ENCODE peak calls at places on chromosomes 13 and 19, in eight cellular contexts. One of them, this sample, is unnamed.

GRCh38 chr13:113447596-113447995 is 5.7 kb downstream of the ADPRHL1 start:
- DNase-seq in GM12865: no peak
- DNase-seq in AG10803: no peak
- DNase-seq in spleen: no peak
- DNase-seq in fibroblast of the aortic adventitia: no peak
- DNase-seq in kidney epithelial cell: no peak
- DNase-seq in neural progenitor cell: no peak
- DNase-seq in AG04450: no peak
- DNase-seq in this sample: no peak

GRCh38 chr13:20035130-20035529 is 76.6 kb downstream of the ZMYM2 start:
- DNase-seq in GM12865: no peak
- DNase-seq in AG10803: no peak
- DNase-seq in spleen: no peak
- DNase-seq in fibroblast of the aortic adventitia: peak
- DNase-seq in kidney epithelial cell: no peak
- DNase-seq in neural progenitor cell: no peak
- DNase-seq in AG04450: no peak
- DNase-seq in this sample: peak

GRCh38 chr19:42076375-42076944 is 494 bp downstream of the ZNF574 start:
- DNase-seq in GM12865: peak
- DNase-seq in AG10803: no peak
- DNase-seq in spleen: no peak
- DNase-seq in fibroblast of the aortic adventitia: no peak
- DNase-seq in kidney epithelial cell: no peak
- DNase-seq in neural progenitor cell: no peak
- DNase-seq in AG04450: no peak
- DNase-seq in this sample: no peak

GRCh38 chr13:26923824-26924605 is 163.4 kb upstream of the GPR12 start:
- DNase-seq in GM12865: no peak
- DNase-seq in AG10803: peak
- DNase-seq in spleen: no peak
- DNase-seq in fibroblast of the aortic adventitia: peak
- DNase-seq in kidney epithelial cell: no peak
- DNase-seq in neural progenitor cell: no peak
- DNase-seq in AG04450: no peak
- DNase-seq in this sample: peak

GRCh38 chr19:58395979-58396627 is 647 bp downstream of the RNF225 start:
- DNase-seq in GM12865: no peak
- DNase-seq in AG10803: no peak
- DNase-seq in spleen: no peak
- DNase-seq in fibroblast of the aortic adventitia: no peak
- DNase-seq in kidney epithelial cell: no peak
- DNase-seq in neural progenitor cell: peak
- DNase-seq in AG04450: no peak
- DNase-seq in this sample: peak

GRCh38 chr19:1336079-1336684 is 47.5 kb upstream of the NDUFS7 start:
- DNase-seq in GM12865: peak
- DNase-seq in AG10803: no peak
- DNase-seq in spleen: no peak
- DNase-seq in fibroblast of the aortic adventitia: no peak
- DNase-seq in kidney epithelial cell: no peak
- DNase-seq in neural progenitor cell: no peak
- DNase-seq in AG04450: no peak
- DNase-seq in this sample: no peak

GRCh38 chr19:13169769-13170168 is 19.6 kb downstream of the IER2 start:
- DNase-seq in GM12865: no peak
- DNase-seq in AG10803: peak
- DNase-seq in spleen: no peak
- DNase-seq in fibroblast of the aortic adventitia: peak
- DNase-seq in kidney epithelial cell: no peak
- DNase-seq in neural progenitor cell: no peak
- DNase-seq in AG04450: no peak
- DNase-seq in this sample: no peak

GRCh38 chr13:101490400-101491015 is 38.0 kb downstream of the ITGBL1 start:
- DNase-seq in GM12865: no peak
- DNase-seq in AG10803: peak
- DNase-seq in spleen: no peak
- DNase-seq in fibroblast of the aortic adventitia: no peak
- DNase-seq in kidney epithelial cell: no peak
- DNase-seq in neural progenitor cell: peak
- DNase-seq in AG04450: no peak
- DNase-seq in this sample: no peak

GRCh38 chr19:7698583-7698982 is 3.3 kb downstream of the FCER2 start:
- DNase-seq in GM12865: no peak
- DNase-seq in AG10803: no peak
- DNase-seq in spleen: peak
- DNase-seq in fibroblast of the aortic adventitia: no peak
- DNase-seq in kidney epithelial cell: no peak
- DNase-seq in neural progenitor cell: no peak
- DNase-seq in AG04450: no peak
- DNase-seq in this sample: no peak

GRCh38 chr13:41564046-41564445 is 106.7 kb downstream of the RGCC start:
- DNase-seq in GM12865: no peak
- DNase-seq in AG10803: no peak
- DNase-seq in spleen: no peak
- DNase-seq in fibroblast of the aortic adventitia: peak
- DNase-seq in kidney epithelial cell: no peak
- DNase-seq in neural progenitor cell: no peak
- DNase-seq in AG04450: no peak
- DNase-seq in this sample: peak

GRCh38 chr13:111219306-111219705 is 101.1 kb upstream of the TEX29 start:
- DNase-seq in GM12865: no peak
- DNase-seq in AG10803: peak
- DNase-seq in spleen: no peak
- DNase-seq in fibroblast of the aortic adventitia: peak
- DNase-seq in kidney epithelial cell: peak
- DNase-seq in neural progenitor cell: no peak
- DNase-seq in AG04450: peak
- DNase-seq in this sample: peak

GRCh38 chr13:99900960-99901359 is 70.6 kb downstream of the ZIC5 start:
- DNase-seq in GM12865: no peak
- DNase-seq in AG10803: no peak
- DNase-seq in spleen: no peak
- DNase-seq in fibroblast of the aortic adventitia: no peak
- DNase-seq in kidney epithelial cell: no peak
- DNase-seq in neural progenitor cell: no peak
- DNase-seq in AG04450: no peak
- DNase-seq in this sample: no peak

GRCh38 chr19:40088299-40089047 is 2.3 kb downstream of the ZNF780A start:
- DNase-seq in GM12865: no peak
- DNase-seq in AG10803: no peak
- DNase-seq in spleen: no peak
- DNase-seq in fibroblast of the aortic adventitia: no peak
- DNase-seq in kidney epithelial cell: no peak
- DNase-seq in neural progenitor cell: no peak
- DNase-seq in AG04450: no peak
- DNase-seq in this sample: no peak

GRCh38 chr13:23778879-23779278 is 110.3 kb downstream of the MIPEP start:
- DNase-seq in GM12865: no peak
- DNase-seq in AG10803: peak
- DNase-seq in spleen: no peak
- DNase-seq in fibroblast of the aortic adventitia: no peak
- DNase-seq in kidney epithelial cell: no peak
- DNase-seq in neural progenitor cell: no peak
- DNase-seq in AG04450: no peak
- DNase-seq in this sample: peak

GRCh38 chr13:27001705-27002104 is 169.9 kb downstream of the USP12 start:
- DNase-seq in GM12865: no peak
- DNase-seq in AG10803: no peak
- DNase-seq in spleen: no peak
- DNase-seq in fibroblast of the aortic adventitia: no peak
- DNase-seq in kidney epithelial cell: no peak
- DNase-seq in neural progenitor cell: no peak
- DNase-seq in AG04450: no peak
- DNase-seq in this sample: no peak

GRCh38 chr19:34351382-34351802 is 13.6 kb upstream of the GPI start:
- DNase-seq in GM12865: no peak
- DNase-seq in AG10803: no peak
- DNase-seq in spleen: no peak
- DNase-seq in fibroblast of the aortic adventitia: no peak
- DNase-seq in kidney epithelial cell: peak
- DNase-seq in neural progenitor cell: no peak
- DNase-seq in AG04450: no peak
- DNase-seq in this sample: peak

GRCh38 chr19:3821857-3822364 is 35.7 kb upstream of the MATK start:
- DNase-seq in GM12865: peak
- DNase-seq in AG10803: peak
- DNase-seq in spleen: peak
- DNase-seq in fibroblast of the aortic adventitia: peak
- DNase-seq in kidney epithelial cell: no peak
- DNase-seq in neural progenitor cell: peak
- DNase-seq in AG04450: no peak
- DNase-seq in this sample: peak

GRCh38 chr13:28494861-28495585 is at the start of gene FLT1:
- DNase-seq in GM12865: peak
- DNase-seq in AG10803: no peak
- DNase-seq in spleen: peak
- DNase-seq in fibroblast of the aortic adventitia: no peak
- DNase-seq in kidney epithelial cell: no peak
- DNase-seq in neural progenitor cell: peak
- DNase-seq in AG04450: no peak
- DNase-seq in this sample: no peak
- H3K4me3 ChIP-seq in GM12865: peak
- H3K4me3 ChIP-seq in AG10803: peak
- H3K4me3 ChIP-seq in spleen: peak
- H3K4me3 ChIP-seq in fibroblast of the aortic adventitia: peak
- H3K4me3 ChIP-seq in kidney epithelial cell: peak
- H3K4me3 ChIP-seq in neural progenitor cell: peak
- H3K4me3 ChIP-seq in AG04450: peak
- H3K4me3 ChIP-seq in this sample: peak

DNA sequence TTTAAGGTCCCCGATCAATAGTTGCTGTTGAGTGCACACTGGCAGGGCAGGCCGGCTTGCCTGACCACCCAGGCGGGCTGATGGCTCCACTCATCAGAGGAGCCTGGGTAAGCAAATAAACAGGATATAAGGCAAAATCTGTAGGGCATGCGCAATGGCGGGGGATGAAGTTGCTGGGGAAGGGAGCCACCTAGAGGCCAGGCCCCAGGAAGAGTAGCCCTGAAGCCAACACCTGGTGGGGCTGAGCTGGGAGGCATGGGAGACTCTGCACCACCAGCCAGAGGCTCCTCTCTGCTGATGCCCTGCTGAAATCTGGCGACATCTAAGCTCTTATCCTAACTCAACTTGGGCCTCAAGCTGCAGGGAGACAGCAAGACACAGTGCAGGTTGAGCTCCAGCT is 324.3 kb downstream of the ZNF536 start:
- DNase-seq in GM12865: peak
- DNase-seq in AG10803: no peak
- DNase-seq in spleen: no peak
- DNase-seq in fibroblast of the aortic adventitia: peak
- DNase-seq in kidney epithelial cell: no peak
- DNase-seq in neural progenitor cell: peak
- DNase-seq in AG04450: no peak
- DNase-seq in this sample: peak
- TF ChIP-seq CTCF in GM12865: peak
- TF ChIP-seq CTCF in AG10803: no peak
- TF ChIP-seq CTCF in spleen: no peak
- TF ChIP-seq CTCF in fibroblast of the aortic adventitia: peak
- TF ChIP-seq CTCF in kidney epithelial cell: peak
- TF ChIP-seq CTCF in neural progenitor cell: peak
- TF ChIP-seq CTCF in AG04450: peak
- TF ChIP-seq CTCF in this sample: peak

GRCh38 chr13:95228130-95228529 is 73.1 kb downstream of the ABCC4 start:
- DNase-seq in GM12865: no peak
- DNase-seq in AG10803: no peak
- DNase-seq in spleen: no peak
- DNase-seq in fibroblast of the aortic adventitia: no peak
- DNase-seq in kidney epithelial cell: no peak
- DNase-seq in neural progenitor cell: no peak
- DNase-seq in AG04450: no peak
- DNase-seq in this sample: no peak

GRCh38 chr13:95229855-95230254 is 71.4 kb downstream of the ABCC4 start:
- DNase-seq in GM12865: no peak
- DNase-seq in AG10803: no peak
- DNase-seq in spleen: no peak
- DNase-seq in fibroblast of the aortic adventitia: no peak
- DNase-seq in kidney epithelial cell: no peak
- DNase-seq in neural progenitor cell: no peak
- DNase-seq in AG04450: no peak
- DNase-seq in this sample: no peak

GRCh38 chr13:95226051-95226450 is 75.2 kb downstream of the ABCC4 start:
- DNase-seq in GM12865: peak
- DNase-seq in AG10803: no peak
- DNase-seq in spleen: no peak
- DNase-seq in fibroblast of the aortic adventitia: no peak
- DNase-seq in kidney epithelial cell: no peak
- DNase-seq in neural progenitor cell: no peak
- DNase-seq in AG04450: no peak
- DNase-seq in this sample: no peak

GRCh38 chr13:95226476-95226875 is 74.8 kb downstream of the ABCC4 start:
- DNase-seq in GM12865: peak
- DNase-seq in AG10803: no peak
- DNase-seq in spleen: no peak
- DNase-seq in fibroblast of the aortic adventitia: no peak
- DNase-seq in kidney epithelial cell: no peak
- DNase-seq in neural progenitor cell: no peak
- DNase-seq in AG04450: no peak
- DNase-seq in this sample: no peak

DNA sequence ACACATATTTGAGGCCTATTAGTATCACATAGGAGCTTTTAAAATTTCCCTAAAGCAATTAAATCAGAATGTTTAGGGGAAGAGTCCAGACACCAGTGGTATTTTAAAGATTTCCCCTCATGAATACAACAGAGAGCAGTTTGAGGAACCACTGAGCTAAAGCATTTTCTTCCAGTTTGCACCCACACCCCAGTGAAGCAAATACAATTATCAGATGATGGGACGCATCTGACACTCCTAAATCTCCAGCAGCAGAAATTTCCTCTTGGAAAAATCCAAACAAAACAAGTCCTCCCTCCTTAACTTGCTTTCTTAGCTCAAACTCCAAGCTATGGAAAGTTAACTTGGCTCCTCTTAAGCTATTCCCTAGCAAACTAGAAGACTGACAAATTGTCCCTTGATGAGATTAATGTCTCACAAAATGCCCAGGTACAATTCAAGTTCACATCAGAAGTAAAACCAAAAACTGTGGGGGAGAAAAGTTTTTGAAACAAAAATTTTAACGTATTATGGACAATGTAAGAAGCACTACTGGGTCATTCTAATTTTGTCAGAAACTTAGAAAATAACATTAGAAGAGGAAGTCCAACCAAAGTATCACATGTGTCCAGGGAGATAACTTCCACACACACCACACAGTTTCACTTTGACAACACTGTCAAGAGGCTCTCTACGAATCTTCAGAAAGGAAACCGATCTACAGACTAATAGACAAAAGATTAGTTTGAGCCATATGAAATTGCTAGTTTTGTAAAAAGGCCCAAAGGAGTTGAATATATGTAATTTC is 74.1 kb downstream of the ABCC4 start:
- DNase-seq in GM12865: peak
- DNase-seq in AG10803: no peak
- DNase-seq in spleen: no peak
- DNase-seq in fibroblast of the aortic adventitia: no peak
- DNase-seq in kidney epithelial cell: no peak
- DNase-seq in neural progenitor cell: no peak
- DNase-seq in AG04450: no peak
- DNase-seq in this sample: no peak
- H3K4me3 ChIP-seq in GM12865: peak
- H3K4me3 ChIP-seq in AG10803: no peak
- H3K4me3 ChIP-seq in spleen: no peak
- H3K4me3 ChIP-seq in fibroblast of the aortic adventitia: no peak
- H3K4me3 ChIP-seq in kidney epithelial cell: no peak
- H3K4me3 ChIP-seq in neural progenitor cell: no peak
- H3K4me3 ChIP-seq in AG04450: no peak
- H3K4me3 ChIP-seq in this sample: no peak

GRCh38 chr13:49554387-49554786 is 31.0 kb downstream of the RCBTB1 start:
- DNase-seq in GM12865: no peak
- DNase-seq in AG10803: no peak
- DNase-seq in spleen: no peak
- DNase-seq in fibroblast of the aortic adventitia: no peak
- DNase-seq in kidney epithelial cell: no peak
- DNase-seq in neural progenitor cell: no peak
- DNase-seq in AG04450: no peak
- DNase-seq in this sample: no peak
- TF ChIP-seq CTCF in GM12865: no peak
- TF ChIP-seq CTCF in AG10803: no peak
- TF ChIP-seq CTCF in spleen: no peak
- TF ChIP-seq CTCF in fibroblast of the aortic adventitia: no peak
- TF ChIP-seq CTCF in kidney epithelial cell: no peak
- TF ChIP-seq CTCF in neural progenitor cell: no peak
- TF ChIP-seq CTCF in AG04450: no peak
- TF ChIP-seq CTCF in this sample: no peak